ENCODE peak calls at places on chromosomes 3 and 15, in eight cellular contexts. One of them, this sample, is unnamed.

GRCh38 chr15:54839379-54839778 is 357.4 kb downstream of the RSL24D1 start:
- DNase-seq in left lung: no peak
- DNase-seq in ovary: no peak
- DNase-seq in fibroblast of lung: no peak
- DNase-seq in PC-3: no peak
- DNase-seq in pancreas: no peak
- DNase-seq in right cardiac atrium: no peak
- DNase-seq in HepG2: no peak
- DNase-seq in this sample: no peak

GRCh38 chr15:85706779-85707518 is 87.8 kb downstream of the KLHL25 start:
- DNase-seq in left lung: no peak
- DNase-seq in ovary: peak
- DNase-seq in fibroblast of lung: peak
- DNase-seq in PC-3: no peak
- DNase-seq in pancreas: no peak
- DNase-seq in right cardiac atrium: no peak
- DNase-seq in HepG2: no peak
- DNase-seq in this sample: no peak

GRCh38 chr3:88573472-88573871 is 423.7 kb downstream of the C3orf38 start:
- DNase-seq in left lung: no peak
- DNase-seq in ovary: no peak
- DNase-seq in fibroblast of lung: no peak
- DNase-seq in PC-3: peak
- DNase-seq in pancreas: no peak
- DNase-seq in right cardiac atrium: no peak
- DNase-seq in HepG2: no peak
- DNase-seq in this sample: no peak

GRCh38 chr3:110767838-110768237 is 303.8 kb upstream of the NECTIN3 start:
- DNase-seq in left lung: no peak
- DNase-seq in ovary: no peak
- DNase-seq in fibroblast of lung: no peak
- DNase-seq in PC-3: no peak
- DNase-seq in pancreas: no peak
- DNase-seq in right cardiac atrium: no peak
- DNase-seq in HepG2: no peak
- DNase-seq in this sample: no peak

GRCh38 chr15:35580606-35581005 is 34.6 kb upstream of the DPH6 start:
- DNase-seq in left lung: no peak
- DNase-seq in ovary: no peak
- DNase-seq in fibroblast of lung: no peak
- DNase-seq in PC-3: no peak
- DNase-seq in pancreas: no peak
- DNase-seq in right cardiac atrium: no peak
- DNase-seq in HepG2: no peak
- DNase-seq in this sample: no peak

GRCh38 chr3:31906182-31906581 is 74.9 kb downstream of the OSBPL10 start:
- DNase-seq in left lung: no peak
- DNase-seq in ovary: no peak
- DNase-seq in fibroblast of lung: no peak
- DNase-seq in PC-3: peak
- DNase-seq in pancreas: no peak
- DNase-seq in right cardiac atrium: no peak
- DNase-seq in HepG2: no peak
- DNase-seq in this sample: no peak

GRCh38 chr3:150299221-150299620 is 108.9 kb upstream of the TSC22D2 start:
- DNase-seq in left lung: no peak
- DNase-seq in ovary: no peak
- DNase-seq in fibroblast of lung: peak
- DNase-seq in PC-3: no peak
- DNase-seq in pancreas: no peak
- DNase-seq in right cardiac atrium: no peak
- DNase-seq in HepG2: no peak
- DNase-seq in this sample: no peak

GRCh38 chr15:72117448-72117697 is 577 bp downstream of the MYO9A start:
- DNase-seq in left lung: peak
- DNase-seq in ovary: peak
- DNase-seq in fibroblast of lung: peak
- DNase-seq in PC-3: peak
- DNase-seq in pancreas: peak
- DNase-seq in right cardiac atrium: peak
- DNase-seq in HepG2: peak
- DNase-seq in this sample: peak

GRCh38 chr3:107198522-107199271 is 178.5 kb upstream of the CCDC54 start:
- DNase-seq in left lung: no peak
- DNase-seq in ovary: no peak
- DNase-seq in fibroblast of lung: peak
- DNase-seq in PC-3: no peak
- DNase-seq in pancreas: no peak
- DNase-seq in right cardiac atrium: peak
- DNase-seq in HepG2: no peak
- DNase-seq in this sample: no peak

GRCh38 chr15:85597155-85597815 is 197.4 kb downstream of the KLHL25 start:
- DNase-seq in left lung: no peak
- DNase-seq in ovary: no peak
- DNase-seq in fibroblast of lung: no peak
- DNase-seq in PC-3: no peak
- DNase-seq in pancreas: no peak
- DNase-seq in right cardiac atrium: no peak
- DNase-seq in HepG2: no peak
- DNase-seq in this sample: no peak

GRCh38 chr3:14203521-14204079 is 25.0 kb downstream of the LSM3 start:
- DNase-seq in left lung: no peak
- DNase-seq in ovary: peak
- DNase-seq in fibroblast of lung: peak
- DNase-seq in PC-3: peak
- DNase-seq in pancreas: no peak
- DNase-seq in right cardiac atrium: peak
- DNase-seq in HepG2: peak
- DNase-seq in this sample: peak

GRCh38 chr15:34794590-34795206 is 651 bp downstream of the ACTC1 start:
- DNase-seq in left lung: no peak
- DNase-seq in ovary: no peak
- DNase-seq in fibroblast of lung: no peak
- DNase-seq in PC-3: no peak
- DNase-seq in pancreas: no peak
- DNase-seq in right cardiac atrium: no peak
- DNase-seq in HepG2: no peak
- DNase-seq in this sample: no peak

GRCh38 chr15:30882861-30883433 is 20.8 kb upstream of the FAN1 start:
- DNase-seq in left lung: peak
- DNase-seq in ovary: no peak
- DNase-seq in fibroblast of lung: no peak
- DNase-seq in PC-3: no peak
- DNase-seq in pancreas: no peak
- DNase-seq in right cardiac atrium: no peak
- DNase-seq in HepG2: no peak
- DNase-seq in this sample: no peak

GRCh38 chr3:188431040-188431439 is 277.1 kb downstream of the LPP start:
- DNase-seq in left lung: no peak
- DNase-seq in ovary: no peak
- DNase-seq in fibroblast of lung: no peak
- DNase-seq in PC-3: no peak
- DNase-seq in pancreas: no peak
- DNase-seq in right cardiac atrium: no peak
- DNase-seq in HepG2: no peak
- DNase-seq in this sample: no peak

GRCh38 chr15:69781411-69782125 is 316.1 kb downstream of the TLE3 start:
- DNase-seq in left lung: no peak
- DNase-seq in ovary: no peak
- DNase-seq in fibroblast of lung: no peak
- DNase-seq in PC-3: no peak
- DNase-seq in pancreas: no peak
- DNase-seq in right cardiac atrium: no peak
- DNase-seq in HepG2: no peak
- DNase-seq in this sample: no peak

GRCh38 chr3:169146112-169146665 is 517.3 kb downstream of the MECOM start:
- DNase-seq in left lung: peak
- DNase-seq in ovary: no peak
- DNase-seq in fibroblast of lung: peak
- DNase-seq in PC-3: peak
- DNase-seq in pancreas: peak
- DNase-seq in right cardiac atrium: peak
- DNase-seq in HepG2: no peak
- DNase-seq in this sample: no peak
- H3K27ac ChIP-seq in left lung: peak
- H3K27ac ChIP-seq in ovary: no peak
- H3K27ac ChIP-seq in fibroblast of lung: peak
- H3K27ac ChIP-seq in PC-3: peak
- H3K27ac ChIP-seq in pancreas: peak
- H3K27ac ChIP-seq in right cardiac atrium: peak
- H3K27ac ChIP-seq in HepG2: no peak
- H3K27ac ChIP-seq in this sample: no peak

GRCh38 chr15:86876387-86876786 is 796.7 kb downstream of the AGBL1 start:
- DNase-seq in left lung: no peak
- DNase-seq in ovary: no peak
- DNase-seq in fibroblast of lung: peak
- DNase-seq in PC-3: peak
- DNase-seq in pancreas: no peak
- DNase-seq in right cardiac atrium: no peak
- DNase-seq in HepG2: no peak
- DNase-seq in this sample: no peak
- H3K4me3 ChIP-seq in left lung: no peak
- H3K4me3 ChIP-seq in ovary: no peak
- H3K4me3 ChIP-seq in fibroblast of lung: no peak
- H3K4me3 ChIP-seq in PC-3: no peak
- H3K4me3 ChIP-seq in pancreas: no peak
- H3K4me3 ChIP-seq in right cardiac atrium: no peak
- H3K4me3 ChIP-seq in HepG2: no peak
- H3K4me3 ChIP-seq in this sample: no peak

GRCh38 chr3:134054881-134055280 is 25.2 kb upstream of the SLCO2A1 start:
- DNase-seq in left lung: no peak
- DNase-seq in ovary: no peak
- DNase-seq in fibroblast of lung: no peak
- DNase-seq in PC-3: no peak
- DNase-seq in pancreas: no peak
- DNase-seq in right cardiac atrium: no peak
- DNase-seq in HepG2: no peak
- DNase-seq in this sample: no peak

GRCh38 chr3:134054231-134054630 is 24.5 kb upstream of the SLCO2A1 start:
- DNase-seq in left lung: no peak
- DNase-seq in ovary: no peak
- DNase-seq in fibroblast of lung: peak
- DNase-seq in PC-3: no peak
- DNase-seq in pancreas: no peak
- DNase-seq in right cardiac atrium: no peak
- DNase-seq in HepG2: no peak
- DNase-seq in this sample: no peak

GRCh38 chr3:134049676-134050075 is 20.0 kb upstream of the SLCO2A1 start:
- DNase-seq in left lung: no peak
- DNase-seq in ovary: no peak
- DNase-seq in fibroblast of lung: no peak
- DNase-seq in PC-3: no peak
- DNase-seq in pancreas: no peak
- DNase-seq in right cardiac atrium: no peak
- DNase-seq in HepG2: no peak
- DNase-seq in this sample: no peak

GRCh38 chr3:134055661-134056060 is 25.9 kb upstream of the SLCO2A1 start:
- DNase-seq in left lung: no peak
- DNase-seq in ovary: no peak
- DNase-seq in fibroblast of lung: no peak
- DNase-seq in PC-3: no peak
- DNase-seq in pancreas: no peak
- DNase-seq in right cardiac atrium: no peak
- DNase-seq in HepG2: no peak
- DNase-seq in this sample: no peak

GRCh38 chr3:134052370-134052769 is 22.6 kb upstream of the SLCO2A1 start:
- DNase-seq in left lung: no peak
- DNase-seq in ovary: no peak
- DNase-seq in fibroblast of lung: no peak
- DNase-seq in PC-3: no peak
- DNase-seq in pancreas: no peak
- DNase-seq in right cardiac atrium: no peak
- DNase-seq in HepG2: no peak
- DNase-seq in this sample: no peak
- H3K27ac ChIP-seq in left lung: no peak
- H3K27ac ChIP-seq in ovary: no peak
- H3K27ac ChIP-seq in fibroblast of lung: no peak
- H3K27ac ChIP-seq in PC-3: no peak
- H3K27ac ChIP-seq in pancreas: no peak
- H3K27ac ChIP-seq in right cardiac atrium: no peak
- H3K27ac ChIP-seq in HepG2: no peak
- H3K27ac ChIP-seq in this sample: no peak

GRCh38 chr15:28097656-28098359 is 1.3 kb downstream of the OCA2 start:
- DNase-seq in left lung: peak
- DNase-seq in ovary: no peak
- DNase-seq in fibroblast of lung: no peak
- DNase-seq in PC-3: no peak
- DNase-seq in pancreas: peak
- DNase-seq in right cardiac atrium: no peak
- DNase-seq in HepG2: no peak
- DNase-seq in this sample: no peak

GRCh38 chr15:28096411-28096719 is 2.8 kb downstream of the OCA2 start:
- DNase-seq in left lung: no peak
- DNase-seq in ovary: no peak
- DNase-seq in fibroblast of lung: peak
- DNase-seq in PC-3: no peak
- DNase-seq in pancreas: no peak
- DNase-seq in right cardiac atrium: no peak
- DNase-seq in HepG2: no peak
- DNase-seq in this sample: no peak

GRCh38 chr15:28098360-28098765 is 752 bp downstream of the OCA2 start:
- DNase-seq in left lung: peak
- DNase-seq in ovary: no peak
- DNase-seq in fibroblast of lung: no peak
- DNase-seq in PC-3: no peak
- DNase-seq in pancreas: no peak
- DNase-seq in right cardiac atrium: no peak
- DNase-seq in HepG2: no peak
- DNase-seq in this sample: no peak

GRCh38 chr15:28094732-28095521 is 4.2 kb downstream of the OCA2 start:
- DNase-seq in left lung: peak
- DNase-seq in ovary: no peak
- DNase-seq in fibroblast of lung: no peak
- DNase-seq in PC-3: peak
- DNase-seq in pancreas: peak
- DNase-seq in right cardiac atrium: peak
- DNase-seq in HepG2: no peak
- DNase-seq in this sample: no peak

DNA sequence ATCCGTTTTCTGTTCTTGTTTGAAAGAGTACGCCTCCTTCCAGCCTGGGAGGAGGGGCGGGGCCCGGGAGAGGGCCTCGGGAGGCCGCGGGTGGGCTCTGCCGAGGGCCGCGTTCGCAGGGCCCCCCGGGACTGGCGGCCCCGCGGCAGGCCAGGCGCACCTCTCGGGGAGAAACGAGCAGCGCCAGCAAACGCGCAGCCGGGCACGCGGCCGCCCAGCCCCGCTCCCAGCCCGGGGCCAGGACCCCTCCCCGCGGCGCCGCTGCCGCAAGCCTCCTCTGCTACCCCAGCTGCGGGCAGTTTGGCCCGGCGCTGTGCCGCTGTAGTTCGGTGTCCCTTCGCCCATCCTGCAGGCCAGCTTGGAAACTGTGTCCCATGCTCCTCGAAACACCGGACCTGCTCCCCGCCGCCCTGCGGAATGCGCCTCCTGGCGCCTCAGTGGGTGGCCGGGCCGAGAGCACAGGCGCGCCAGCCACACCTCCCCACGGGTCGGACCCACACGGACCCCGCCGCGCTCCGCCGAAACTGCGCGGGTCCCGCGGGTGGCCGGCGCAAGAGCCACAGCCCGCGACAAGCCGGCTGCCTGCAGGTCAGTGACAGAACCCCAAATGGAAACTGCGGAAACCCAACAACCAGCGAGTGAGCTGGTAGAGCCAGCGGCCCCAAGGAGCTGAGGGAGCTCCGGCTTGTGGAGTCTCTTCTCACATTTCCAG is 2.2 kb downstream of the OCA2 start:
- DNase-seq in left lung: peak
- DNase-seq in ovary: no peak
- DNase-seq in fibroblast of lung: peak
- DNase-seq in PC-3: no peak
- DNase-seq in pancreas: peak
- DNase-seq in right cardiac atrium: peak
- DNase-seq in HepG2: no peak
- DNase-seq in this sample: no peak
- H3K4me3 ChIP-seq in left lung: peak
- H3K4me3 ChIP-seq in ovary: peak
- H3K4me3 ChIP-seq in fibroblast of lung: peak
- H3K4me3 ChIP-seq in PC-3: no peak
- H3K4me3 ChIP-seq in pancreas: peak
- H3K4me3 ChIP-seq in right cardiac atrium: peak
- H3K4me3 ChIP-seq in HepG2: peak
- H3K4me3 ChIP-seq in this sample: no peak